ENCODE peak calls at places on chromosomes 11 and 22, in six cellular contexts. Q, S, Y, D, C and F are unnamed samples.

GRCh38 chr11:106644824-106645223 is 373.5 kb downstream of the GUCY1A2 start:
- DNase-seq in Q (no peak), S (no peak), Y (no peak), D (no peak), C (no peak), F (no peak)

GRCh38 chr22:50046481-50047245 is 11.4 kb downstream of the TTLL8 start:
- DNase-seq in Q (no peak), S (no peak), Y (no peak), D (no peak), C (no peak), F (no peak)

GRCh38 chr11:115500547-115501503 is 3.4 kb downstream of the CADM1 start:
- DNase-seq in Q (no peak), S (no peak), Y (no peak), D (no peak), C (peak), F (no peak)

GRCh38 chr22:35739076-35739475 is 21.4 kb downstream of the APOL5 start:
- DNase-seq in Q (no peak), S (peak), Y (no peak), D (no peak), C (no peak), F (no peak)

GRCh38 chr11:101706541-101706940 is 122.7 kb upstream of the TRPC6 start:
- DNase-seq in Q (no peak), S (no peak), Y (no peak), D (no peak), C (no peak), F (no peak)

GRCh38 chr11:69095300-69095699 is 46.6 kb downstream of the TPCN2 start:
- DNase-seq in Q (no peak), S (no peak), Y (no peak), D (no peak), C (no peak), F (no peak)

GRCh38 chr22:49691256-49691655 is 136.4 kb downstream of the BRD1 start:
- DNase-seq in Q (no peak), S (peak), Y (no peak), D (no peak), C (no peak), F (no peak)

GRCh38 chr22:26906464-26906863 is 249.1 kb downstream of the MIAT start:
- DNase-seq in Q (no peak), S (no peak), Y (no peak), D (no peak), C (no peak), F (no peak)

GRCh38 chr22:37109242-37109917 is at the start of gene TMPRSS6:
- DNase-seq in Q (no peak), S (peak), Y (no peak), D (peak), C (no peak), F (no peak)

GRCh38 chr22:31122532-31123291 is at the start of gene INPP5J:
- DNase-seq in Q (peak), S (peak), Y (no peak), D (peak), C (no peak), F (no peak)

GRCh38 chr11:129652828-129653227 is 162.8 kb upstream of the TMEM45B start:
- DNase-seq in Q (no peak), S (no peak), Y (no peak), D (no peak), C (no peak), F (no peak)

GRCh38 chr22:44118645-44119315 is 61.9 kb upstream of the PARVG start:
- DNase-seq in Q (no peak), S (no peak), Y (no peak), D (no peak), C (no peak), F (no peak)

GRCh38 chr22:19046287-19046686 is 75.9 kb downstream of the DGCR2 start:
- DNase-seq in Q (no peak), S (no peak), Y (no peak), D (no peak), C (no peak), F (no peak)

GRCh38 chr11:65975771-65976170 is 14.2 kb downstream of the SART1 start:
- DNase-seq in Q (no peak), S (no peak), Y (no peak), D (no peak), C (no peak), F (no peak)

GRCh38 chr11:62850911-62851806 is 11.8 kb upstream of the WDR74 start:
- DNase-seq in Q (no peak), S (no peak), Y (peak), D (no peak), C (no peak), F (no peak)

GRCh38 chr11:45885274-45885920 is at the start of gene MAPK8IP1:
- DNase-seq in Q (no peak), S (peak), Y (peak), D (peak), C (no peak), F (peak)

GRCh38 chr11:18493310-18493709 is 33.4 kb downstream of the TSG101 start:
- DNase-seq in Q (no peak), S (no peak), Y (no peak), D (no peak), C (no peak), F (no peak)

GRCh38 chr11:12556155-12556554 is 118.1 kb upstream of the TEAD1 start:
- DNase-seq in Q (no peak), S (no peak), Y (no peak), D (no peak), C (no peak), F (no peak)

GRCh38 chr11:2211113-2211971 is 39.7 kb upstream of the TH start:
- DNase-seq in Q (peak), S (peak), Y (no peak), D (peak), C (no peak), F (peak)

GRCh38 chr22:38758276-38758945 is 2.6 kb upstream of the SUN2 start:
- DNase-seq in Q (no peak), S (no peak), Y (peak), D (no peak), C (no peak), F (peak)

GRCh38 chr11:131186629-131187075 is 183.8 kb upstream of the NTM start:
- DNase-seq in Q (no peak), S (no peak), Y (peak), D (no peak), C (no peak), F (no peak)

GRCh38 chr11:18768472-18768901 is 23.1 kb downstream of the PTPN5 start:
- DNase-seq in Q (no peak), S (no peak), Y (no peak), D (no peak), C (no peak), F (no peak)

GRCh38 chr11:61868601-61869476 is 22.5 kb downstream of the FADS3 start:
- DNase-seq in Q (no peak), S (no peak), Y (no peak), D (no peak), C (no peak), F (no peak)

GRCh38 chr22:35537252-35537651 is 3.4 kb upstream of the RASD2 start:
- DNase-seq in Q (no peak), S (no peak), Y (no peak), D (no peak), C (no peak), F (no peak)

GRCh38 chr11:9493492-9493891 is 32.7 kb downstream of the ZNF143 start:
- DNase-seq in Q (no peak), S (no peak), Y (no peak), D (no peak), C (no peak), F (no peak)

GRCh38 chr22:42066133-42066761 is 4.4 kb downstream of the NAGA start:
- DNase-seq in Q (no peak), S (no peak), Y (no peak), D (no peak), C (no peak), F (no peak)

GRCh38 chr22:24141586-24141985 is 39.7 kb upstream of the SUSD2 start:
- DNase-seq in Q (no peak), S (no peak), Y (peak), D (no peak), C (no peak), F (no peak)

GRCh38 chr22:27284314-27284713 is 517.2 kb downstream of the MN1 start:
- DNase-seq in Q (no peak), S (no peak), Y (no peak), D (no peak), C (no peak), F (no peak)

GRCh38 chr11:36349345-36350136 is 53.5 kb downstream of the PRR5L start:
- DNase-seq in Q (no peak), S (no peak), Y (no peak), D (no peak), C (no peak), F (no peak)

GRCh38 chr11:74025467-74026166 is 16.7 kb upstream of the UCP3 start:
- DNase-seq in Q (no peak), S (no peak), Y (no peak), D (no peak), C (no peak), F (no peak)